ENCODE peak calls at places on chromosomes 16 and 17, in seven cellular contexts. M, C, U, V, N, E and H are unnamed samples.
A peak's percentile ranks its signal among the peaks of the same experiment; 100 is the strongest.

GRCh38 chr17:41970901-41971331 is 4.3 kb downstream of the CNP start:
- DNase-seq in E (no peak), U (no peak), M (no peak), V (no peak), N (no peak), C (no peak), H (no peak)

GRCh38 chr16:71303938-71304337 is 14.7 kb upstream of the CMTR2 start:
- DNase-seq in V (no peak), C (no peak), E (no peak), U (no peak), N (peak; percentile 57), M (no peak), H (peak; percentile 78)

GRCh38 chr16:456891-457483 is 31.5 kb downstream of the RAB11FIP3 start:
- DNase-seq in M (no peak), C (no peak), U (no peak), E (no peak), V (no peak), N (no peak), H (no peak)

GRCh38 chr17:80269405-80269807 is 8.8 kb downstream of the RNF213 start:
- DNase-seq in M (no peak), C (no peak), E (no peak), N (no peak), V (no peak), U (no peak), H (no peak)

GRCh38 chr16:54031107-54031760 is 255.4 kb downstream of the IRX3 start:
- DNase-seq in E (no peak), V (no peak), M (no peak), N (peak; percentile 55), U (no peak), C (no peak), H (peak; percentile 9)

GRCh38 chr17:81270279-81270678 is 24.8 kb downstream of the SLC38A10 start:
- DNase-seq in E (no peak), M (no peak), C (no peak), N (no peak), V (no peak), U (no peak), H (no peak)

GRCh38 chr16:77540656-77541055 is 105.8 kb upstream of the ADAMTS18 start:
- DNase-seq in N (peak; percentile 36), E (no peak), M (no peak), V (no peak), U (no peak), C (no peak), H (peak; percentile 24)

GRCh38 chr16:81487301-81487720 is 42.7 kb downstream of the CMIP start:
- DNase-seq in V (no peak), U (no peak), C (no peak), E (no peak), N (no peak), M (no peak), H (peak; percentile 5)

GRCh38 chr17:80192268-80192667 is 22.4 kb downstream of the CARD14 start:
- DNase-seq in E (no peak), C (no peak), U (no peak), M (no peak), V (no peak), N (no peak), H (peak; percentile 34)

GRCh38 chr16:48287239-48287638 is 39.9 kb upstream of the ABCC11 start:
- DNase-seq in E (no peak), C (no peak), N (no peak), V (no peak), M (no peak), U (no peak), H (peak; percentile 20)

GRCh38 chr17:19354123-19354522 is 8.4 kb downstream of the B9D1 start:
- DNase-seq in M (no peak), E (no peak), V (no peak), N (peak; percentile 96), C (no peak), U (no peak), H (peak; percentile 82)

GRCh38 chr17:64345691-64346376 is 44.8 kb downstream of the PECAM1 start:
- DNase-seq in E (peak; percentile 74), V (no peak), C (no peak), N (no peak), U (no peak), M (no peak), H (peak; percentile 91)

GRCh38 chr17:81418710-81419332 is 23.6 kb downstream of the BAHCC1 start:
- DNase-seq in U (no peak), N (no peak), C (no peak), M (no peak), E (no peak), V (no peak), H (no peak)

GRCh38 chr17:1484586-1485310 is 7.7 kb downstream of the MYO1C start:
- DNase-seq in M (peak; percentile 45), V (no peak), C (peak; percentile 68), E (no peak), N (peak; percentile 60), U (peak; percentile 44), H (peak; percentile 56)

GRCh38 chr17:28599311-28600184 is 723 bp upstream of the SPAG5 start:
- DNase-seq in U (peak; percentile 56), E (no peak), V (peak; percentile 80), M (peak; percentile 62), C (peak; percentile 58), N (peak; percentile 91), H (peak; percentile 88)

GRCh38 chr16:52552643-52553042 is 5.7 kb upstream of the TOX3 start:
- DNase-seq in V (no peak), M (no peak), E (no peak), U (no peak), C (no peak), N (no peak), H (no peak)

GRCh38 chr17:35257080-35257701 is 14.3 kb downstream of the SLFN5 start:
- DNase-seq in V (no peak), E (no peak), C (no peak), N (peak; percentile 84), M (no peak), U (no peak), H (peak; percentile 76)